ENCODE peak calls at places on chromosomes 13 and 19, in four cellular contexts. C, F, H and X are unnamed samples.

GRCh38 chr19:5961969-5962945 is 15.7 kb downstream of the RANBP3 start:
- DNase-seq in C (peak; percentile 98), F (no peak), H (no peak), X (no peak)

GRCh38 chr19:936175-936546 is 10.3 kb downstream of the ARID3A start:
- DNase-seq in C (no peak), H (no peak), F (no peak), X (no peak)

GRCh38 chr19:15954820-15955219 is 6.0 kb downstream of the OR10H4 start:
- DNase-seq in H (no peak), F (no peak), C (no peak), X (no peak)

GRCh38 chr19:11244846-11245589 is 5.6 kb downstream of the ANGPTL8 start:
- DNase-seq in H (no peak), F (no peak), C (no peak), X (no peak)

GRCh38 chr13:75421133-75421532 is 60.8 kb downstream of the TBC1D4 start:
- DNase-seq in H (no peak), F (no peak), C (no peak), X (no peak)

GRCh38 chr13:81487151-81487550 is 1146.2 kb upstream of the SPRY2 start:
- DNase-seq in H (no peak), F (no peak), C (peak; percentile 24), X (peak; percentile 86)

GRCh38 chr13:72495681-72496080 is 231.7 kb downstream of the MZT1 start:
- DNase-seq in H (no peak), F (no peak), C (no peak), X (no peak)

GRCh38 chr19:3785464-3785937 is 680 bp downstream of the MATK start:
- DNase-seq in H (no peak), C (no peak), F (peak; percentile 77), X (no peak)

GRCh38 chr19:1276620-1277007 is 1.3 kb downstream of the FAM174C start:
- DNase-seq in H (no peak), F (no peak), C (no peak), X (no peak)

GRCh38 chr13:113589251-113589960 is 4.9 kb downstream of the TFDP1 start:
- DNase-seq in F (no peak), H (no peak), C (no peak), X (no peak)

GRCh38 chr19:4707322-4707721 is 16.3 kb downstream of the DPP9 start:
- DNase-seq in H (no peak), F (no peak), C (no peak), X (no peak)

GRCh38 chr13:111251646-111252448 is 68.6 kb upstream of the TEX29 start:
- DNase-seq in F (no peak), C (no peak), H (no peak), X (no peak)

GRCh38 chr19:37551123-37551993 is 43.2 kb downstream of the ZNF571 start:
- DNase-seq in H (no peak), C (no peak), F (peak; percentile 64), X (peak; percentile 58)

GRCh38 chr13:52848455-52849190 is at the start of gene PCDH8:
- DNase-seq in F (no peak), C (no peak), H (no peak), X (peak; percentile 96)

DNA sequence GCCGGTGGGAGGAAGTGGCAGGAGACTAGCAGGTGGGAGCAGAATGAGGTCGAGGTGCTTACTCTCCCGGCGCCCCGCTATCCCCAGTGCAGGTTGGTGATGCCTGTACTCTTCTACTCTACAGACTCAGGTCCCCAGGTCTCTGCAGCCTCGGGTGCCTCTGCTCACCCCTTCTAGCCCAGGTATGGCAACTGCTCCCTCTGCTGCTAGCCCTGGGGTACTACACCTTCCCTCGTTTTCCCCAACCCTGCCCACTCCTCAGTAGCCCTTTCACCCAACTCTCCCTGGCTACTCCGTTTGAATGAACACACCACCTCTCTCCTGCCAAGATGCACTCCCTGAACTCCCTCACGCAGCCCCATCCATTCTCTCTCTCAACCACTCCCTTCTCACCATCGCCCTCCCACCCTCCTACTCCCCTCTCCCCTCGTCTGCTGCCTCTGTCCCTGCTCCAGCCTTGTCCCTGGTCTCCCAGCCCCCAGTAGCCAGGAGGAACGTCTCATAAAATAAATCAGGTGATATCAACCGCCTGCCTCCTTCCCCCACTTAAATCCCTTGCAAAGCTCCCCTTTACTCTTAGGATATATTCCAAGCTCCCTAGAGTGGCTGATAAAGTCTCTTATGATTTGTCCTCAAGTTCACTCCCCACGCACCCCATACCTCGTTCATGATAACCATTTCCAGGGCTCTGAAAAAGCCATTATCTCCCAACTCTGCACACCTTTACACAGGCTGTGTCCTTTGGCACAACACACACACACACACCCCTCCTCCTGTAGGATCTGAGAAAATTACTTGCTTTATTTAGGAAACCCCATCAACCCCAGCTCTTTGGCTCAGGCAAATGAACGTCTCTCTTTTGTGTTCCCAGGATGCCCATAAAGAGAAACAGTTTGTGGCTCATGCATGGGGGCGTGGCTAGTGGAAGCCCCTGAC is 8.2 kb upstream of the MEIS3 start:
- DNase-seq in H (no peak), C (peak; percentile 33), F (peak; percentile 80), X (peak; percentile 92)
- TF ChIP-seq CREB1 in H (no peak), C (no peak), F (peak; percentile 0), X (no peak)

DNA sequence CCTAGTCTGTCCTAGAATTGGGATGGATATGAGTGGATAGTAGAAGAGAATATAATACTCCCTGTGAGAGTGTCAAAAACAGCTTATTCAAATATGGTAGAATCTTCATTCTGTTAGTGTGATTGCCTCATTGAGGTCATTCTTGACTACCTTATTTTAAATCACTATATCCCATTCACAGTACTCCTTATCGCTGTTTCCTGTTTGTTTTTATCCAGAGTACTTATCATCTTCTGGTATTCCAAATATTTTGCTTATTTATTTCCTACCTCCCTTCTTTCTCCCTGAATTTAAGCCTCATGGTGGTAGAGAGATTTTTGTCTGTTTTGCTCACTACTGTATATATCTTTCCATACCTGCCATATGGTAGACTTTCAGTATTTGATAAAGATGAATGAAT is 9.9 kb downstream of the NDFIP2 start:
- DNase-seq in F (no peak), C (no peak), H (no peak), X (no peak)
- TF ChIP-seq JUNB in F (no peak), C (no peak), H (no peak), X (no peak)

GRCh38 chr13:110018009-110018408 is 231.6 kb upstream of the IRS2 start:
- DNase-seq in F (no peak), C (no peak), H (no peak), X (no peak)

GRCh38 chr13:110014719-110015118 is 228.3 kb upstream of the IRS2 start:
- DNase-seq in C (no peak), H (no peak), F (no peak), X (no peak)

GRCh38 chr13:110015253-110015652 is 228.9 kb upstream of the IRS2 start:
- DNase-seq in F (no peak), H (no peak), C (no peak), X (no peak)

GRCh38 chr13:110012102-110012739 is 225.8 kb upstream of the IRS2 start:
- DNase-seq in F (no peak), C (peak; percentile 3), H (no peak), X (no peak)

DNA sequence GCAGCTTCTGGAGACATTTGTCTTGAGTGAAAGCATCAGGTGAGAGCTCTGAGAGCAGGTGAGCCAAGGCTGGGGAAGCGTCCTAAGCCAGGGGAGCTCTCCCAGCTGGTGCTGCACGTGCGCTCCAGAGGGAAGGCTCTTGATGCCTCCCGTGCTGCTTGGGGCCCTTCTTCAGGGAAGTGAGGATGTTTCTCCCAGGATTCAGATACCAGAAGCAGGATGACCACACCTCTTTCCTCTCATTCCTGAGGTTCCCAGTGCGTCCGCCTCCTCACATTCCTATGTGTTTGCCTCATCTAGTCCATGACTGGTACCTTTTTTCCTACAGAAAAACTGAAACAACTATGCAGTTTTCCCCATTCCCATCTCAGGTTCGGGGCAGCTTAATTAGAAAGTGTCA is 231.0 kb upstream of the IRS2 start:
- DNase-seq in C (no peak), F (no peak), H (no peak), X (peak; percentile 53)
- TF ChIP-seq CREB1 in C (no peak), F (no peak), H (no peak), X (no peak)

GRCh38 chr13:99857738-99858137 is 113.8 kb downstream of the ZIC5 start:
- DNase-seq in C (no peak), F (no peak), H (no peak), X (no peak)

GRCh38 chr13:99854376-99854775 is 117.2 kb downstream of the ZIC5 start:
- DNase-seq in C (no peak), F (no peak), H (no peak), X (no peak)

GRCh38 chr13:99856021-99856420 is 115.5 kb downstream of the ZIC5 start:
- DNase-seq in C (no peak), H (no peak), F (no peak), X (no peak)

GRCh38 chr13:99859178-99860177 is 112.1 kb downstream of the ZIC5 start:
- DNase-seq in F (no peak), H (peak; percentile 41), C (no peak), X (no peak)

GRCh38 chr13:99855516-99855915 is 116.1 kb downstream of the ZIC5 start:
- DNase-seq in H (no peak), F (no peak), C (no peak), X (no peak)
- TF ChIP-seq JUNB in H (no peak), F (no peak), C (no peak), X (no peak)

GRCh38 chr13:54489359-54489758 is 1460.7 kb downstream of the OLFM4 start:
- DNase-seq in C (no peak), F (no peak), H (no peak), X (no peak)

GRCh38 chr13:54486421-54487166 is 1458.0 kb downstream of the OLFM4 start:
- DNase-seq in H (no peak), F (no peak), C (no peak), X (no peak)

GRCh38 chr13:54484166-54484565 is 1455.6 kb downstream of the OLFM4 start:
- DNase-seq in F (no peak), H (no peak), C (no peak), X (no peak)
- TF ChIP-seq CREB1 in F (no peak), H (no peak), C (no peak), X (no peak)

GRCh38 chr13:21365574-21365973 is 93.5 kb downstream of the ZDHHC20 start:
- DNase-seq in C (no peak), F (no peak), H (no peak), X (no peak)
- TF ChIP-seq JUNB in C (no peak), F (no peak), H (no peak), X (no peak)

DNA sequence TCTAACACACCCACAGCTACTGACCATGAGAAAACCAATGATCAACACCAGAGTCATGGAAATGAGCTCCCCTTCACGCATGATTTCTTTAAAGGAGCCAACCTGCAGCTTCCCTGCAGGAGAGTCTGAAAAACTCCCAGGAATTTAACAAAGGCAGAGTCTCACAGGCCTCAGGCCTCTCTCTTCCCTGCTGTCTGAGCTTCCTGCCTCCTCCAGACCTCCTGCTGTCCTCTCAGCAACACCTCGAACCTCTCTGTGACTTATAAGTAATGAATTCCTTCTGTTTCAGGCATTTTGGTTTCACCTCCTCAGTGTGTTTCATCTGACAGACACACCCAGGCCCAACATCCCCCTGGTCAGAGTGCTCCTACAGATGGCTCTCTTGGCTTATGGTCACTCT is 1044.4 kb downstream of the UQCRFS1 start:
- DNase-seq in C (no peak), H (no peak), F (no peak), X (peak; percentile 79)
- TF ChIP-seq CREB1 in C (no peak), H (no peak), F (no peak), X (no peak)

DNA sequence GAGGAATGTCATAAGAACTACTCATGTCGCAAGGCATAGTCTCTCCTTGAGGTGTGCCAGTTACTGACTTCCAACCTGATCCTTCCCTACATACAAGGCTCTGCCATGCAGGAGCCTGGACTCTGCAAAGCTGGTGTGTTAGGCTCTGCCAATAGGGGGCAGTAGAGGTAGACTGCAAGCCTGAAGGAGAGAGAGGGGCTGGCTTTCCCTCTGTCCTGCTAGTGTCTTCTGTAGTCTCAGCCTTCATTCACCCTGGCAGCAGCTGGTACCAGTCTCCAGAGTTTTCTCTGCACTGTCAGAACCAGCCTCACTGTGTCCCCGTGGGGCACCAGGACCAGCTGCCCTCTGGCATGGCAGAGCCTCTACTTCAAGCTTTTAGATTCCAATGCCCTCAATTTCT is 14.5 kb downstream of the SHISA2 start:
- DNase-seq in C (no peak), H (no peak), F (peak; percentile 41), X (peak; percentile 92)
- TF ChIP-seq JUNB in C (no peak), H (no peak), F (no peak), X (no peak)